ENCODE peak calls at places on chromosomes 3 and 15, in ten cellular contexts. P is CD4-positive, alpha-beta T cell; Y is IMR-90; L is lower lobe of right lung; D is CD8-positive, alpha-beta T cell; I is SJCRH30; X is A549; N is cardiac muscle cell; O is RWPE1; Z is HCT116. S is an unnamed sample.

GRCh38 chr3:129654126-129654525 is 47.6 kb upstream of the PLXND1 start:
- DNase-seq in Y (peak), D (no peak), X (no peak), P (no peak), I (no peak), L (no peak), N (peak), O (no peak), Z (no peak), S (no peak)

GRCh38 chr15:61364871-61365270 is 135.8 kb upstream of the RORA start:
- DNase-seq in P (no peak), Y (no peak), L (no peak), O (no peak), Z (no peak), I (peak), D (no peak), N (no peak), X (no peak), S (no peak)

GRCh38 chr3:9582332-9582731 is 28.7 kb upstream of the LHFPL4 start:
- DNase-seq in I (no peak), D (no peak), Z (no peak), L (no peak), Y (no peak), N (no peak), O (no peak), P (no peak), X (no peak), S (no peak)

GRCh38 chr3:10783360-10784346 is 32.4 kb upstream of the SLC6A11 start:
- DNase-seq in Y (peak), P (no peak), I (peak), O (peak), L (no peak), Z (peak), N (peak), X (peak), D (no peak), S (no peak)

GRCh38 chr3:174398761-174399160 is 460.4 kb upstream of the NAALADL2 start:
- DNase-seq in L (no peak), X (no peak), N (peak), Z (no peak), O (no peak), I (no peak), D (no peak), Y (peak), P (no peak), S (no peak)

GRCh38 chr3:177057768-177058167 is 139.5 kb downstream of the TBL1XR1 start:
- DNase-seq in X (no peak), P (no peak), D (no peak), Y (peak), I (peak), O (no peak), L (no peak), Z (no peak), N (no peak), S (no peak)

GRCh38 chr3:147130461-147130860 is 275.9 kb downstream of the ZIC4 start:
- DNase-seq in O (no peak), P (no peak), I (no peak), Y (peak), X (no peak), Z (no peak), L (no peak), D (no peak), N (no peak), S (no peak)

GRCh38 chr3:69647710-69648109 is 91.6 kb upstream of the MITF start:
- DNase-seq in L (no peak), Z (no peak), P (no peak), X (no peak), Y (no peak), O (no peak), I (no peak), N (peak), D (no peak), S (no peak)

GRCh38 chr15:41698779-41699178 is 38.6 kb downstream of the MGA start:
- DNase-seq in X (no peak), L (no peak), I (no peak), Z (no peak), N (no peak), D (no peak), O (no peak), Y (peak), P (no peak), S (peak)

GRCh38 chr15:49888727-49889126 is 230.3 kb downstream of the ATP8B4 start:
- DNase-seq in X (no peak), Z (no peak), P (no peak), L (no peak), Y (no peak), O (no peak), N (no peak), D (no peak), I (no peak), S (no peak)

GRCh38 chr15:49265911-49266310 is 95.9 kb downstream of the GALK2 start:
- DNase-seq in N (no peak), I (peak), O (no peak), D (no peak), Z (no peak), L (no peak), Y (no peak), P (no peak), X (no peak), S (no peak)

GRCh38 chr15:82810863-82811421 is 1.5 kb downstream of the WHAMM start:
- DNase-seq in P (peak), Z (no peak), I (peak), O (no peak), N (no peak), L (no peak), Y (no peak), D (no peak), X (no peak), S (no peak)

GRCh38 chr3:43221076-43221475 is 65.3 kb upstream of the SNRK start:
- DNase-seq in Y (no peak), Z (no peak), D (no peak), P (no peak), I (no peak), N (no peak), L (no peak), O (no peak), X (no peak), S (no peak)

GRCh38 chr3:16484216-16484615 is 29.3 kb downstream of the RFTN1 start:
- DNase-seq in Y (peak), P (no peak), N (peak), L (no peak), I (peak), D (no peak), Z (no peak), X (no peak), O (no peak), S (no peak)

GRCh38 chr3:148648685-148649352 is 48.9 kb upstream of the AGTR1 start:
- DNase-seq in Y (peak), I (no peak), D (no peak), P (no peak), L (no peak), Z (no peak), O (no peak), X (peak), N (peak), S (no peak)

GRCh38 chr15:100737214-100737613 is 134.8 kb downstream of the ASB7 start:
- DNase-seq in N (no peak), Y (no peak), D (no peak), L (no peak), O (no peak), Z (no peak), X (no peak), P (no peak), I (no peak), S (no peak)
- H3K27ac ChIP-seq in N (no peak), Y (no peak), D (no peak), L (no peak), O (no peak), Z (no peak), X (no peak), P (no peak), I (no peak), S (no peak)

DNA sequence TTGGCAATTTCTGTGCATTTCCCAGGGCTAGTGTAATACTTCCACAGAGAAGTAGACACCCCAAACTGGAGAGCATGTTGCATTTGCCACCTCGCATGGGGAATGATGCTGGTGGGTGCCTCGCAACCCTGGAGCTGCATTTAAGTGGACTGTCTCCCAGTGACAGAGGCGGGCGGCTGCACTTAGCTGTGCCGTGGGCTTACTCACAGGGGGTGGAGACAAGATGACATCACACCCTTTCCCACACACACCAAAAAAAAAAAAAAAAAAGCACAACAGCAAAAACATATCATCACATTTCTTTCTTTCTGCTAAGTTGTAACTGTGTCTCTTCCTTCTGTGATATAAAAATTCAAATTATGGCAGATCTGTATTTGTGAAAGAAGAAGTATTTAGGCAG is at the start of gene ABI3BP:
- DNase-seq in Y (peak), X (peak), O (peak), Z (peak), P (no peak), D (no peak), N (peak), I (peak), L (peak), S (peak)
- H3K27ac ChIP-seq in Y (peak), X (peak), O (no peak), Z (no peak), P (no peak), D (no peak), N (no peak), I (no peak), L (peak), S (no peak)

DNA sequence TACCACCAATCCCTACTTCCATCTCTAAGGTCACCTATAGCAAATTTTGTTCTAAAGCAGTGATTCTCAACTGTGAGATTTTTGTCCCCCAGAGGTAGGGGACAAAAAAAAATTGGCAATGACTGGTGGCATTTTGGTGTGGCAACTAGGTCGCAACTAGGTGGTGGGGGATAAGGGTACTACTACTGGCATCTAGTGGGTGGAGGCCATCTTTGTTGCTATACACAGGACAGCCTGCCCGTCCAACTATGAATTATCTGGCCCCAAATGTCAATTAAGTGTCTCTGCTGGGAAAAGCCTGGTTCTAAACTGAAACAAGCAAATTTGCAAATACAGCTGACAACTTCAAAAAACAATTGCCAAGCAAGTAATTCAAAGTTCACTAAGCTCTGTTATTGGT is 1.4 kb downstream of the MTMR10 start:
- DNase-seq in L (no peak), N (no peak), D (no peak), Z (no peak), P (no peak), X (peak), Y (no peak), O (peak), I (peak), S (no peak)
- H3K27ac ChIP-seq in L (peak), N (peak), D (no peak), Z (no peak), P (no peak), X (no peak), Y (no peak), O (no peak), I (no peak), S (peak)

GRCh38 chr3:14620512-14620911 is 31.1 kb upstream of the CCDC174 start:
- DNase-seq in Y (no peak), L (no peak), P (no peak), I (no peak), O (no peak), X (no peak), Z (no peak), N (no peak), D (no peak), S (no peak)
- H3K27ac ChIP-seq in Y (no peak), L (no peak), P (no peak), I (no peak), O (no peak), X (no peak), Z (no peak), N (no peak), D (no peak), S (no peak)

DNA sequence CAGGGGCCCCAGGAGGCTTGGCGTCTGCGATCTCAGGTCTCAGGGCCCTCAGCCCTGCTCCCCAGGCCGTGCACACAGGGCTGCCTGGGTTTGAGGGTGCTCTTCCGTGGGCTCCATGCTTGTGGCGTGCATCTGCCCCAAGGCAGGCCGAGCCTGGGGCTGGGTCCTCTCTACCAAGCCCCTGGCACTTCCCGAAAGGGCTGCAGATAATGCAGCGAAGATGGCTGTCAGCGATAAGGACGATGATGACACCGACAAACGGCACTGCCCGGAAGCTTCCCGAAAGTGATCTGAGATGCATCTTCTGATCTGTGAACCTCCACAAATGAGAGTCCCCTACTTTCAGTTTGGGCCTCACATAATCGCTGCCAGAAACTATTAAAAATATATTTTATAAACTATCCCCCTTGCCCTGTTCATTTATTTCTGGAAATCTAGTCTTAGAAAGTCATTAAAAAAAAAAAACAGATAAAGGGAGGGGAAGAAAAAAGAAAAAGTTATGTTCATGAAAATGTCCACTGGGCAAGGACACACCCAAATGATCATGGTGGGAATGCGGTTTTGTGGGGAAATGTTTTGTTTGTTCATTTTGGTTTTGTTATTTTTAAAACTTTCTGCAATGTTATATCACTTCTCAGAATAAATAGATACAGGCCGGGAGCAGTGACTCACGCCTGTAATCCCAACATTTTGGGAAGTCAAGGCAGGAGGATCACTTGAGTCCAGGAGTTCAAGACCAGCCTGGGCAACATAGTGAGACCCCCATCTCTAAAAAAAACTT is 51.5 kb downstream of the RPN1 start:
- DNase-seq in N (no peak), Y (peak), L (no peak), Z (no peak), I (no peak), O (no peak), D (no peak), X (no peak), P (no peak), S (no peak)
- H3K27ac ChIP-seq in N (no peak), Y (no peak), L (no peak), Z (no peak), I (no peak), O (no peak), D (no peak), X (no peak), P (no peak), S (no peak)

GRCh38 chr15:44308415-44308814 is 19.9 kb downstream of the GOLM2 start:
- DNase-seq in L (no peak), Y (no peak), D (no peak), Z (no peak), I (no peak), X (no peak), P (no peak), N (no peak), O (no peak), S (no peak)
- H3K27ac ChIP-seq in L (no peak), Y (no peak), D (no peak), Z (no peak), I (no peak), X (no peak), P (no peak), N (no peak), O (no peak), S (no peak)

GRCh38 chr15:67130166-67130565 is 64.8 kb downstream of the SMAD3 start:
- DNase-seq in D (no peak), O (no peak), I (no peak), L (no peak), P (no peak), Y (no peak), N (no peak), X (no peak), Z (no peak), S (no peak)

GRCh38 chr15:67127334-67127664 is 61.9 kb downstream of the SMAD3 start:
- DNase-seq in L (no peak), I (no peak), O (peak), Y (no peak), D (no peak), X (peak), Z (no peak), N (no peak), P (no peak), S (peak)

GRCh38 chr15:67125589-67126502 is 60.4 kb downstream of the SMAD3 start:
- DNase-seq in O (peak), L (no peak), N (peak), Z (peak), I (peak), Y (peak), P (no peak), X (peak), D (no peak), S (peak)

GRCh38 chr15:67126551-67127333 is 61.3 kb downstream of the SMAD3 start:
- DNase-seq in D (no peak), Y (no peak), O (no peak), Z (no peak), N (no peak), X (no peak), L (no peak), P (no peak), I (no peak), S (no peak)

GRCh38 chr15:67127925-67128324 is 62.5 kb downstream of the SMAD3 start:
- DNase-seq in P (no peak), O (peak), Y (peak), X (peak), D (no peak), L (no peak), N (peak), I (no peak), Z (peak), S (peak)
- H3K27ac ChIP-seq in P (peak), O (peak), Y (peak), X (peak), D (no peak), L (no peak), N (peak), I (no peak), Z (peak), S (peak)

S was measured in epithelial cell of prostate.